ENCODE peak calls at places on chromosomes 13 and 19, in four cellular contexts. Q is WTC11, P is K562, Z is HepG2. H is an unnamed sample.

GRCh38 chr13:49814551-49815270 is 22.2 kb upstream of the KPNA3 start:
- DNase-seq in Q (no peak), P (no peak), Z (peak), H (no peak)

GRCh38 chr19:9183000-9183399 is 4.2 kb downstream of the OR7D2 start:
- DNase-seq in Q (no peak), P (no peak), Z (no peak), H (no peak)

GRCh38 chr13:65582160-65582559 is 1648.0 kb downstream of the PCDH9 start:
- DNase-seq in Q (peak), P (no peak), Z (no peak), H (no peak)

GRCh38 chr19:18157465-18158063 is 4.6 kb downstream of the PIK3R2 start:
- DNase-seq in Q (peak), P (no peak), Z (no peak), H (no peak)

GRCh38 chr13:47184311-47184710 is 287.5 kb upstream of the HTR2A start:
- DNase-seq in Q (no peak), P (no peak), Z (no peak), H (no peak)

GRCh38 chr13:78611040-78611439 is 7.7 kb upstream of the POU4F1 start:
- DNase-seq in Q (no peak), P (no peak), Z (no peak), H (no peak)

GRCh38 chr19:44990966-44991365 is 10.3 kb upstream of the RELB start:
- DNase-seq in Q (no peak), P (no peak), Z (no peak), H (no peak)

GRCh38 chr19:56333506-56333905 is 18.9 kb upstream of the ZSCAN5A start:
- DNase-seq in Q (peak), P (peak), Z (peak), H (peak)

GRCh38 chr19:30669329-30670010 is 297.3 kb downstream of the ZNF536 start:
- DNase-seq in Q (peak), P (peak), Z (peak), H (peak)

GRCh38 chr19:58562126-58563033 is 4.0 kb upstream of the UBE2M start:
- DNase-seq in Q (peak), P (no peak), Z (no peak), H (no peak)

GRCh38 chr13:21736926-21737325 is 66.1 kb downstream of the FGF9 start:
- DNase-seq in Q (no peak), P (no peak), Z (no peak), H (no peak)

GRCh38 chr19:49421039-49421877 is 2.0 kb downstream of the PTH2 start:
- DNase-seq in Q (peak), P (peak), Z (no peak), H (no peak)

GRCh38 chr19:1884719-1885334 is 469 bp downstream of the ABHD17A start:
- DNase-seq in Q (no peak), P (no peak), Z (no peak), H (no peak)

GRCh38 chr19:45901912-45902650 is at the start of gene MYPOP:
- DNase-seq in Q (no peak), P (peak), Z (no peak), H (no peak)

GRCh38 chr13:19268331-19268730 is 86.7 kb upstream of the TUBA3C start:
- DNase-seq in Q (no peak), P (no peak), Z (no peak), H (no peak)

GRCh38 chr19:41351339-41352245 is 2.1 kb downstream of the TGFB1 start:
- DNase-seq in Q (peak), P (peak), Z (no peak), H (peak)

GRCh38 chr19:55369651-55370304 is 485 bp downstream of the IL11 start:
- DNase-seq in Q (peak), P (peak), Z (no peak), H (peak)

GRCh38 chr13:19860884-19861655 is 2.4 kb downstream of the ZMYM5 start:
- DNase-seq in Q (no peak), P (no peak), Z (peak), H (peak)

GRCh38 chr13:25111557-25111956 is 15.6 kb downstream of the PABPC3 start:
- DNase-seq in Q (no peak), P (no peak), Z (no peak), H (no peak)

GRCh38 chr19:41811036-41811435 is 14.6 kb downstream of the CEACAM3 start:
- DNase-seq in Q (no peak), P (no peak), Z (no peak), H (no peak)

GRCh38 chr13:63288576-63288975 is 1872.9 kb upstream of the PCDH20 start:
- DNase-seq in Q (no peak), P (no peak), Z (no peak), H (no peak)

GRCh38 chr13:113762538-113762937 is 3.5 kb downstream of the TMEM255B start:
- DNase-seq in Q (no peak), P (no peak), Z (no peak), H (no peak)

GRCh38 chr19:11179716-11180297 is 17.5 kb downstream of the KANK2 start:
- DNase-seq in Q (no peak), P (no peak), Z (no peak), H (no peak)

GRCh38 chr19:23283925-23284324 is 33.7 kb upstream of the ZNF724 start:
- DNase-seq in Q (peak), P (peak), Z (peak), H (no peak)

GRCh38 chr13:29459818-29460335 is 135.6 kb downstream of the SLC7A1 start:
- DNase-seq in Q (no peak), P (no peak), Z (no peak), H (no peak)

GRCh38 chr13:113151745-113152707 is 6.4 kb upstream of the PROZ start:
- DNase-seq in Q (no peak), P (no peak), Z (no peak), H (no peak)

DNA sequence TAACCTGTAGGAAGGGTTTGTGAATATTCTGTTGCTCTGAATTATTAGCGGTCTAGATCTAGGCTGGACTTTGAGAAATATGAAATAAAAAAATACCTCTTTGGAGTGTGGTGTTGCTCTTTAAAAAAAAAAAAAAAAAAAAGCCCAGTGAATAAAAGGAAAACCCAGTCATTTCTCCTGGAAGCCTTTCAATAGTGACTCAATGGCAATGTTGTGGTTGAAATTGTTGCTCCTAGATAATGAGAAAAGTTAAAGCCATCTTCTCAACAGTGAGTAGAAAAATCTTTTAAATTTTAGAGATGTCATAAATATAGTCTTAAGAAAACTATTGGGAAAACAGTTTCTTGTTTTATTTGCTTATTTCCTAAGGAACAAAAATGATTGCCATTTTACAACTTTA is 135.3 kb downstream of the RFC3 start:
- DNase-seq in Q (no peak), P (no peak), Z (no peak), H (no peak)
- TF ChIP-seq ESRRA in Q (no peak), P (no peak), Z (no peak), H (no peak)

GRCh38 chr19:7624810-7625209 is 4.5 kb downstream of the XAB2 start:
- DNase-seq in Q (no peak), P (no peak), Z (no peak), H (no peak)
- TF ChIP-seq ESRRA in Q (no peak), P (no peak), Z (no peak), H (no peak)

DNA sequence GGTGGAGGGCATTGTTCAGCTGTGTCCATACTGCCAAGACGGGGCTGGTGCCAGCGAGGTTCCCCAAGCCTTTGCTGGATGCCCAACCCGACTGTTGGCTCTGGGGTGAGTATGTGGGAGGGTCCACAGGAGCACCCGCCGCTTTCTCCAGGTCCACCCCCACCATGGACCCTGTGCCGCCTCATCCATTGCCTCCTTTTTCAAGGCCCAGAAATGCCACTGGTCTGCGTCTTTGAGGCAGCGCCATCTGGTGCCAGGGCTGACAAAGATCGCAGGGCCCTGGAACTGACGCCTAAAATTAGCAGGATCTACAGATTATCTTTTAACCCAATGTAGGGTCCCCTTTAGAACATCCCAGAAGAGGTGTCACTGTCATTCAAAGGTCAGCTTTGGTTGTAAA is 34.6 kb downstream of the NFIX start:
- DNase-seq in Q (peak), P (no peak), Z (no peak), H (no peak)
- TF ChIP-seq ESRRA in Q (no peak), P (no peak), Z (no peak), H (no peak)

GRCh38 chr13:40384976-40385857 is 281.2 kb downstream of the FOXO1 start:
- DNase-seq in Q (no peak), P (no peak), Z (peak), H (no peak)
- TF ChIP-seq ESRRA in Q (no peak), P (no peak), Z (no peak), H (no peak)

DNA sequence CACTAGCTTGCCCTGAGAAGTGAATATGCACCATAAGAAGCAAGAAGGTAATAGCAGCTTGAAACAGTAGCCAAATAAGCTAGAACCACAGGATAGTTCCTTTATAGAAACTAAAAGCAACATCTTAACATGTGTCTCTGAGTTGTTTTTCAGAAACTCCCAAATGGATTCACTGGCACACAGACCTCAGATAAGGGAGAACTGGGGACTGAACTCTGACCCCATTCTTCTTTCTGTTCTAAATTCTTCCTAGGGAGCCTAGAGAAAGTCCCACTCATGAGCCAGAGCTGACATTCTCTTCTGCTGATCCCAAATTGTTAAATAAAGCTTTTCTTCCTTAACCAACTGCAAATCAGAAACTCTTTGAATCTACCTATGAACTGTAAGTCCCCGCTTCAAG is 146.1 kb downstream of the PCDH9 start:
- DNase-seq in Q (no peak), P (no peak), Z (no peak), H (no peak)
- TF ChIP-seq ESRRA in Q (no peak), P (no peak), Z (no peak), H (no peak)

DNA sequence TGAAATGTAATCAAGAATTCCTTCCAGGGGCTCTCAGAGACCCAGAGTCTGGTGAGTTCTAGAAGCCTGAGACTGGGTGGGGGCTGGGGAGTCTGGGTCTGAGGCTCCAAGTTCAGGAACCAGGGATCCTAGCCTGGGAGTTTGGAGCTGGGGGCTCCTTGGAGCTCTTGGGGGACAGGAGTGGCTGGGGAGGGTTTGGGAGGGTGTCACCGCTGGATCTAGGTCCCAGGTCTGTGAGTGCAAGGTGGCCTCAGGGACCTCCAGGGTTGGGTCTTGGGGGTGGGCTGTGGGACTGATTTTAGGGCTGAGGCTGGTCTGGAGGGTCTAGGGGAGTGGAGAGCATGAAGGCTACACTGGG is 1.1 kb downstream of the SYCN start:
- DNase-seq in Q (no peak), P (no peak), Z (no peak), H (no peak)
- TF ChIP-seq ESRRA in Q (no peak), P (no peak), Z (no peak), H (no peak)

DNA sequence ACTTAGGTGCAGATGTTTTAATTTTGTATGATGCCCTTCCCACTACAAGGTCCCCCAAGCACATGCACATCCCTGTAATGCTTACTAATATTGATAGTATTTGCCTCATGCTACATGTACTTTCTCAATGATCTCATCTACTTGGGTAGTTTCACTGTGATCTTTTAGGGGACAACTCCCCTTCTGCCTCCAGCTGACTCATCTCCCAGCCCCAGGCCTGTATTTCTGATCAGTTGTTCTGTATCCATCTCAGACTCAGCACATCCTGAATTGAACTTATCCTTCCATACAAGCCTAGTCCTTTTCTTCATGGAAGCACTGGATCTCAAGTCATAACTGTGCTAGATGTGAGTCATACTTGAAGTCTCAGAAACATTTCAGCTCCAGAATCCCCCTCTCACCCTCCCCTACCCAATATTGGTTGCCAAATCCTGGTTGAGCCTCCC is 49.4 kb upstream of the INTS6 start:
- DNase-seq in Q (no peak), P (no peak), Z (no peak), H (no peak)
- TF ChIP-seq ESRRA in Q (no peak), P (no peak), Z (no peak), H (no peak)

GRCh38 chr19:46963093-46963734 is 56.4 kb upstream of the NPAS1 start:
- DNase-seq in Q (no peak), P (no peak), Z (no peak), H (no peak)
- TF ChIP-seq ESRRA in Q (no peak), P (no peak), Z (no peak), H (no peak)

H was measured in A549.